ENCODE peak calls at places on chromosomes 6 and 20, in seven cellular contexts. B is anterior cingulate cortex, R is LHCN-M2, W is KBM-7, X is head of caudate nucleus, C is left ventricle myocardium inferior, Y is iPS-NIHi11. J is an unnamed sample.

GRCh38 chr6:122568350-122568749 is 41.9 kb upstream of the PKIB start:
- DNase-seq in R (no peak), Y (no peak), W (no peak), B (no peak), C (no peak), X (no peak), J (no peak)

GRCh38 chr20:41173161-41173721 is 35.9 kb downstream of the PLCG1 start:
- DNase-seq in B (peak), W (peak), C (peak), X (peak), Y (peak), R (peak), J (peak)

GRCh38 chr6:2749972-2750600 is 636 bp downstream of the MYLK4 start:
- DNase-seq in R (peak), Y (peak), B (peak), W (peak), C (peak), X (peak), J (no peak)

GRCh38 chr6:76120302-76120701 is 47.8 kb upstream of the IMPG1 start:
- DNase-seq in B (no peak), C (no peak), W (no peak), R (no peak), X (no peak), Y (peak), J (no peak)

GRCh38 chr6:130132286-130132701 is 90.5 kb downstream of the SAMD3 start:
- DNase-seq in W (no peak), X (no peak), B (no peak), R (no peak), C (no peak), Y (no peak), J (no peak)

GRCh38 chr6:169391473-169392071 is 137.9 kb upstream of the THBS2 start:
- DNase-seq in X (no peak), C (no peak), W (no peak), Y (no peak), R (no peak), B (no peak), J (no peak)

GRCh38 chr6:108574457-108575149 is 13.9 kb downstream of the FOXO3 start:
- DNase-seq in Y (no peak), W (no peak), C (no peak), R (no peak), X (no peak), B (no peak), J (no peak)

GRCh38 chr6:140183881-140184280 is 809.4 kb upstream of the CITED2 start:
- DNase-seq in R (peak), W (no peak), C (no peak), Y (no peak), X (no peak), B (no peak), J (no peak)

GRCh38 chr6:159594106-159594749 is 98.8 kb downstream of the SOD2 start:
- DNase-seq in R (peak), B (no peak), C (no peak), W (no peak), X (no peak), Y (no peak), J (no peak)

GRCh38 chr6:46486186-46486585 is 5.1 kb downstream of the RCAN2 start:
- DNase-seq in W (no peak), C (no peak), X (no peak), B (no peak), R (no peak), Y (no peak), J (no peak)

GRCh38 chr6:53979468-53980067 is 131.7 kb upstream of the MLIP start:
- DNase-seq in C (no peak), R (peak), Y (peak), W (peak), X (no peak), B (no peak), J (no peak)

GRCh38 chr20:45948261-45948733 is 13.8 kb downstream of the PCIF1 start:
- DNase-seq in B (no peak), W (no peak), C (no peak), Y (no peak), R (no peak), X (no peak), J (no peak)

GRCh38 chr6:149636116-149636515 is 12.4 kb downstream of the KATNA1 start:
- DNase-seq in X (no peak), R (peak), W (no peak), C (no peak), B (no peak), Y (no peak), J (no peak)

GRCh38 chr20:51563597-51564332 is 21.2 kb upstream of the NFATC2 start:
- DNase-seq in R (peak), X (peak), C (peak), Y (peak), W (peak), B (no peak), J (peak)

GRCh38 chr20:46168438-46168837 is 50.3 kb downstream of the CD40 start:
- DNase-seq in W (no peak), B (no peak), X (no peak), R (no peak), C (no peak), Y (no peak), J (no peak)

GRCh38 chr6:23081701-23082100 is 512.3 kb downstream of the HDGFL1 start:
- DNase-seq in W (no peak), Y (peak), C (no peak), X (no peak), B (no peak), R (no peak), J (no peak)

GRCh38 chr6:2823104-2823850 is 18.4 kb downstream of the SERPINB1 start:
- DNase-seq in C (no peak), B (no peak), W (no peak), X (no peak), Y (no peak), R (no peak), J (no peak)

GRCh38 chr6:167551634-167552630 is 227.0 kb downstream of the TTLL2 start:
- DNase-seq in R (no peak), W (no peak), B (no peak), Y (no peak), C (no peak), X (no peak), J (no peak)

GRCh38 chr6:170180671-170181337 is 110.1 kb downstream of the DLL1 start:
- DNase-seq in Y (no peak), C (no peak), R (no peak), W (no peak), X (no peak), B (no peak), J (no peak)

GRCh38 chr6:111550953-111551352 is 54.7 kb downstream of the TRAF3IP2 start:
- DNase-seq in B (no peak), R (no peak), X (no peak), Y (no peak), C (no peak), W (no peak), J (no peak)